ENCODE peak calls at places on chromosomes 2 and 18, in nine cellular contexts. One of them, this sample, is unnamed.

GRCh38 chr18:58639751-58640427 is 11.0 kb upstream of the ALPK2 start:
- DNase-seq in H1: no peak
- DNase-seq in GM23248: peak; percentile 68
- DNase-seq in neuronal stem cell: no peak
- DNase-seq in K562: no peak
- DNase-seq in neural progenitor cell: no peak
- DNase-seq in PC-3: peak; percentile 82
- DNase-seq in DND-41: no peak
- DNase-seq in fibroblast of lung: peak; percentile 65
- DNase-seq in this sample: peak; percentile 30

GRCh38 chr2:96344011-96344410 is 8.4 kb downstream of the NCAPH start:
- DNase-seq in H1: no peak
- DNase-seq in GM23248: no peak
- DNase-seq in neuronal stem cell: no peak
- DNase-seq in K562: no peak
- DNase-seq in neural progenitor cell: no peak
- DNase-seq in PC-3: no peak
- DNase-seq in DND-41: no peak
- DNase-seq in fibroblast of lung: no peak
- DNase-seq in this sample: no peak

GRCh38 chr2:159249955-159250723 is 36.4 kb downstream of the WDSUB1 start:
- DNase-seq in H1: no peak
- DNase-seq in GM23248: peak; percentile 93
- DNase-seq in neuronal stem cell: no peak
- DNase-seq in K562: no peak
- DNase-seq in neural progenitor cell: no peak
- DNase-seq in PC-3: peak; percentile 96
- DNase-seq in DND-41: peak; percentile 73
- DNase-seq in fibroblast of lung: peak; percentile 74
- DNase-seq in this sample: no peak

GRCh38 chr2:42944744-42945415 is 152.5 kb upstream of the HAAO start:
- DNase-seq in H1: no peak
- DNase-seq in GM23248: peak; percentile 70
- DNase-seq in neuronal stem cell: no peak
- DNase-seq in K562: peak; percentile 44
- DNase-seq in neural progenitor cell: peak; percentile 42
- DNase-seq in PC-3: peak; percentile 66
- DNase-seq in DND-41: no peak
- DNase-seq in fibroblast of lung: no peak
- DNase-seq in this sample: no peak

GRCh38 chr2:212843409-212844199 is 305.0 kb upstream of the ERBB4 start:
- DNase-seq in H1: no peak
- DNase-seq in GM23248: peak; percentile 93
- DNase-seq in neuronal stem cell: no peak
- DNase-seq in K562: no peak
- DNase-seq in neural progenitor cell: no peak
- DNase-seq in PC-3: peak; percentile 92
- DNase-seq in DND-41: no peak
- DNase-seq in fibroblast of lung: peak; percentile 58
- DNase-seq in this sample: no peak

GRCh38 chr2:45595724-45596435 is 15.2 kb downstream of the SRBD1 start:
- DNase-seq in H1: no peak
- DNase-seq in GM23248: peak; percentile 90
- DNase-seq in neuronal stem cell: no peak
- DNase-seq in K562: no peak
- DNase-seq in neural progenitor cell: no peak
- DNase-seq in PC-3: peak; percentile 90
- DNase-seq in DND-41: no peak
- DNase-seq in fibroblast of lung: peak; percentile 65
- DNase-seq in this sample: no peak

GRCh38 chr2:120887844-120888243 is 152.2 kb downstream of the GLI2 start:
- DNase-seq in H1: no peak
- DNase-seq in GM23248: no peak
- DNase-seq in neuronal stem cell: no peak
- DNase-seq in K562: no peak
- DNase-seq in neural progenitor cell: no peak
- DNase-seq in PC-3: no peak
- DNase-seq in DND-41: no peak
- DNase-seq in fibroblast of lung: no peak
- DNase-seq in this sample: no peak

GRCh38 chr2:168749264-168749663 is 53.2 kb upstream of the NOSTRIN start:
- DNase-seq in H1: no peak
- DNase-seq in GM23248: no peak
- DNase-seq in neuronal stem cell: no peak
- DNase-seq in K562: no peak
- DNase-seq in neural progenitor cell: no peak
- DNase-seq in PC-3: no peak
- DNase-seq in DND-41: no peak
- DNase-seq in fibroblast of lung: no peak
- DNase-seq in this sample: no peak

GRCh38 chr2:179177694-179178093 is 86.9 kb downstream of the SESTD1 start:
- DNase-seq in H1: no peak
- DNase-seq in GM23248: no peak
- DNase-seq in neuronal stem cell: no peak
- DNase-seq in K562: no peak
- DNase-seq in neural progenitor cell: no peak
- DNase-seq in PC-3: no peak
- DNase-seq in DND-41: no peak
- DNase-seq in fibroblast of lung: no peak
- DNase-seq in this sample: no peak

GRCh38 chr2:10174173-10174572 is 51.6 kb downstream of the RRM2 start:
- DNase-seq in H1: no peak
- DNase-seq in GM23248: no peak
- DNase-seq in neuronal stem cell: no peak
- DNase-seq in K562: no peak
- DNase-seq in neural progenitor cell: no peak
- DNase-seq in PC-3: no peak
- DNase-seq in DND-41: no peak
- DNase-seq in fibroblast of lung: no peak
- DNase-seq in this sample: no peak

GRCh38 chr2:229416116-229416694 is 145.1 kb upstream of the PID1 start:
- DNase-seq in H1: no peak
- DNase-seq in GM23248: peak; percentile 71
- DNase-seq in neuronal stem cell: no peak
- DNase-seq in K562: no peak
- DNase-seq in neural progenitor cell: no peak
- DNase-seq in PC-3: no peak
- DNase-seq in DND-41: no peak
- DNase-seq in fibroblast of lung: peak; percentile 95
- DNase-seq in this sample: no peak

GRCh38 chr2:200777275-200777674 is 34.4 kb upstream of the BZW1 start:
- DNase-seq in H1: no peak
- DNase-seq in GM23248: no peak
- DNase-seq in neuronal stem cell: no peak
- DNase-seq in K562: no peak
- DNase-seq in neural progenitor cell: no peak
- DNase-seq in PC-3: peak; percentile 83
- DNase-seq in DND-41: no peak
- DNase-seq in fibroblast of lung: no peak
- DNase-seq in this sample: no peak

GRCh38 chr18:41073372-41073954 is 881.6 kb upstream of the PIK3C3 start:
- DNase-seq in H1: no peak
- DNase-seq in GM23248: peak; percentile 54
- DNase-seq in neuronal stem cell: no peak
- DNase-seq in K562: no peak
- DNase-seq in neural progenitor cell: no peak
- DNase-seq in PC-3: peak; percentile 67
- DNase-seq in DND-41: no peak
- DNase-seq in fibroblast of lung: peak; percentile 87
- DNase-seq in this sample: no peak

GRCh38 chr2:197950754-197951153 is 146.4 kb downstream of the PLCL1 start:
- DNase-seq in H1: no peak
- DNase-seq in GM23248: no peak
- DNase-seq in neuronal stem cell: no peak
- DNase-seq in K562: no peak
- DNase-seq in neural progenitor cell: no peak
- DNase-seq in PC-3: no peak
- DNase-seq in DND-41: no peak
- DNase-seq in fibroblast of lung: no peak
- DNase-seq in this sample: no peak

GRCh38 chr2:15895615-15896500 is 44.5 kb upstream of the MYCN start:
- DNase-seq in H1: no peak
- DNase-seq in GM23248: no peak
- DNase-seq in neuronal stem cell: no peak
- DNase-seq in K562: no peak
- DNase-seq in neural progenitor cell: peak; percentile 62
- DNase-seq in PC-3: no peak
- DNase-seq in DND-41: no peak
- DNase-seq in fibroblast of lung: no peak
- DNase-seq in this sample: peak; percentile 28

GRCh38 chr2:72895154-72895553 is 7.9 kb downstream of the SPR start:
- DNase-seq in H1: no peak
- DNase-seq in GM23248: no peak
- DNase-seq in neuronal stem cell: no peak
- DNase-seq in K562: no peak
- DNase-seq in neural progenitor cell: no peak
- DNase-seq in PC-3: no peak
- DNase-seq in DND-41: no peak
- DNase-seq in fibroblast of lung: no peak
- DNase-seq in this sample: no peak

GRCh38 chr18:8752329-8752728 is 47.0 kb downstream of the MTCL1 start:
- DNase-seq in H1: no peak
- DNase-seq in GM23248: peak; percentile 64
- DNase-seq in neuronal stem cell: no peak
- DNase-seq in K562: no peak
- DNase-seq in neural progenitor cell: no peak
- DNase-seq in PC-3: no peak
- DNase-seq in DND-41: no peak
- DNase-seq in fibroblast of lung: peak; percentile 61
- DNase-seq in this sample: no peak

GRCh38 chr2:234308814-234309195 is 188.1 kb downstream of the ARL4C start:
- DNase-seq in H1: no peak
- DNase-seq in GM23248: no peak
- DNase-seq in neuronal stem cell: no peak
- DNase-seq in K562: no peak
- DNase-seq in neural progenitor cell: no peak
- DNase-seq in PC-3: peak; percentile 92
- DNase-seq in DND-41: no peak
- DNase-seq in fibroblast of lung: peak; percentile 40
- DNase-seq in this sample: no peak

GRCh38 chr2:195563857-195564512 is 93.0 kb upstream of the SLC39A10 start:
- DNase-seq in H1: no peak
- DNase-seq in GM23248: peak; percentile 92
- DNase-seq in neuronal stem cell: no peak
- DNase-seq in K562: no peak
- DNase-seq in neural progenitor cell: no peak
- DNase-seq in PC-3: peak; percentile 87
- DNase-seq in DND-41: no peak
- DNase-seq in fibroblast of lung: peak; percentile 89
- DNase-seq in this sample: no peak

GRCh38 chr18:5073026-5073944 is 123.8 kb downstream of the AKAIN1 start:
- DNase-seq in H1: no peak
- DNase-seq in GM23248: peak; percentile 59
- DNase-seq in neuronal stem cell: peak; percentile 35
- DNase-seq in K562: peak; percentile 52
- DNase-seq in neural progenitor cell: peak; percentile 65
- DNase-seq in PC-3: peak; percentile 57
- DNase-seq in DND-41: peak; percentile 53
- DNase-seq in fibroblast of lung: peak; percentile 20
- DNase-seq in this sample: peak; percentile 44

GRCh38 chr2:2848198-2848597 is 517.1 kb upstream of the MYT1L start:
- DNase-seq in H1: no peak
- DNase-seq in GM23248: no peak
- DNase-seq in neuronal stem cell: no peak
- DNase-seq in K562: no peak
- DNase-seq in neural progenitor cell: no peak
- DNase-seq in PC-3: no peak
- DNase-seq in DND-41: no peak
- DNase-seq in fibroblast of lung: no peak
- DNase-seq in this sample: no peak
- H3K9me3 ChIP-seq in H1: no peaks in the 10 kb centered on the region
- H3K9me3 ChIP-seq in GM23248: no peaks in the 10 kb centered on the region
- H3K9me3 ChIP-seq in neuronal stem cell: no peaks in the 10 kb centered on the region
- H3K9me3 ChIP-seq in K562: no peaks in the 10 kb centered on the region
- H3K9me3 ChIP-seq in neural progenitor cell: no peaks in the 10 kb centered on the region
- H3K9me3 ChIP-seq in PC-3: no peaks in the 10 kb centered on the region
- H3K9me3 ChIP-seq in DND-41: no peaks in the 10 kb centered on the region
- H3K9me3 ChIP-seq in fibroblast of lung: peaks cover 7% of the 10 kb centered on the region
- H3K9me3 ChIP-seq in this sample: no peaks in the 10 kb centered on the region

DNA sequence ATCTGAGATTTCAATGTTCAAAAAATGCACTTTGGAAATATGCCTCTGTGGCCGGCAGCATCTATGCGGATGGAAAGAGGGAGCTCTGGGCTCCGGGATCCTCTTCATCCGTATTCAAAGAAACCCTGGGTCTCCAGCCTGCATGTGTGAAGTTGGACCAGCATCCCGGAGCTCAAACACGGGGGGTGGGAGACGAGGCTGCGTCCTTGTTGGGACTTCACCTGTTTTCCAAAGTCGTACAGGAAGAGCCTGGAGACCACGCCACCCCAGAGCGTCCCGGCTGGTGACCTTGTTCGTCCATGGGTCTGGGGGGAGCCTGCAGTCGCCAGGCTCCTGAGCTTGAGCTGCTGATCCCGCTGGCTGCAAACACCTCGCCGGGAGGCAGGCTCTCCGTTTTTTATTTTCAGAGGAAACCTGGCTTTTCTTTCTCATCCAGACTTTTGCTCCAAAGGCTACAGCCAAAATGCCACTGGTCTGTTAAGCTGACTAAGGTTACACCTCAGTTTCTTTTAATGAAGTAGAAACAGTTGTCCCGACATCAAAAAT is 77.4 kb downstream of the PTGR3 start:
- DNase-seq in H1: no peak
- DNase-seq in GM23248: peak; percentile 7
- DNase-seq in neuronal stem cell: no peak
- DNase-seq in K562: no peak
- DNase-seq in neural progenitor cell: no peak
- DNase-seq in PC-3: no peak
- DNase-seq in DND-41: no peak
- DNase-seq in fibroblast of lung: no peak
- DNase-seq in this sample: no peak
- H3K4me3 ChIP-seq in H1: no peak overlapping the region
- H3K4me3 ChIP-seq in GM23248: peak overlapping the region; percentile 55
- H3K4me3 ChIP-seq in neuronal stem cell: no peak overlapping the region
- H3K4me3 ChIP-seq in K562: no peak overlapping the region
- H3K4me3 ChIP-seq in neural progenitor cell: no peak overlapping the region
- H3K4me3 ChIP-seq in PC-3: peak overlapping the region; percentile 55
- H3K4me3 ChIP-seq in DND-41: no peak overlapping the region
- H3K4me3 ChIP-seq in fibroblast of lung: peak overlapping the region; percentile 39
- H3K4me3 ChIP-seq in this sample: no peak overlapping the region

GRCh38 chr2:216478791-216479190 is 19.9 kb upstream of the RPL37A start:
- DNase-seq in H1: no peak
- DNase-seq in GM23248: no peak
- DNase-seq in neuronal stem cell: no peak
- DNase-seq in K562: no peak
- DNase-seq in neural progenitor cell: no peak
- DNase-seq in PC-3: no peak
- DNase-seq in DND-41: no peak
- DNase-seq in fibroblast of lung: no peak
- DNase-seq in this sample: no peak
- H3K9ac ChIP-seq in H1: no peak overlapping the region
- H3K9ac ChIP-seq in GM23248: no peak overlapping the region
- H3K9ac ChIP-seq in neuronal stem cell: no peak overlapping the region
- H3K9ac ChIP-seq in K562: no peak overlapping the region
- H3K9ac ChIP-seq in neural progenitor cell: no peak overlapping the region
- H3K9ac ChIP-seq in PC-3: peak overlapping the region; percentile 2
- H3K9ac ChIP-seq in DND-41: no peak overlapping the region
- H3K9ac ChIP-seq in fibroblast of lung: no peak overlapping the region
- H3K9ac ChIP-seq in this sample: no peak overlapping the region

DNA sequence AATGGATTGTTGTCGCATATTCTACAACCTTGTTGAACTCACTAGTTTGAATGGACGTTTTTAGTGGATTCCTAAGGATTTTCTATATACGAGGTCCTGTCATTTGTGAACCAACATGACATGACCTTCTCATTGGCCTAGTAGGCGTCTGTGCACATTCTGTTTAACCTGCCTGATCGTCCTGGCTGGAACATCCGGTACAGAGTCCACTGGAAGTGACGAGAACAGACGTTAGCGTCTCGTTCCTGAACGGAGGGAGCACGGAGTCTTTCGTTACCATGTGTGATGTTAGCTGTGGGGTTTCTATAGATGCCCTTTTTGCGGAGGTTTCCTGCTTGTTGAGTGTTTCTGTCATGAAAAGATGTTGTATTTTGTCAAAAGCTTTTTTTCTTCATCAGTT is 61.9 kb downstream of the SLC66A2 start:
- DNase-seq in H1: no peak
- DNase-seq in GM23248: no peak
- DNase-seq in neuronal stem cell: no peak
- DNase-seq in K562: no peak
- DNase-seq in neural progenitor cell: no peak
- DNase-seq in PC-3: no peak
- DNase-seq in DND-41: no peak
- DNase-seq in fibroblast of lung: no peak
- DNase-seq in this sample: no peak
- H3K9me3 ChIP-seq in H1: peaks cover 37% of the 10 kb centered on the region
- H3K9me3 ChIP-seq in GM23248: no peaks in the 10 kb centered on the region
- H3K9me3 ChIP-seq in neuronal stem cell: peaks cover 12% of the 10 kb centered on the region
- H3K9me3 ChIP-seq in K562: no peaks in the 10 kb centered on the region
- H3K9me3 ChIP-seq in neural progenitor cell: no peaks in the 10 kb centered on the region
- H3K9me3 ChIP-seq in PC-3: no peaks in the 10 kb centered on the region
- H3K9me3 ChIP-seq in DND-41: peaks cover 13% of the 10 kb centered on the region
- H3K9me3 ChIP-seq in fibroblast of lung: no peaks in the 10 kb centered on the region
- H3K9me3 ChIP-seq in this sample: peaks cover 18% of the 10 kb centered on the region

This sample was measured in NT2/D1.